ENCODE peak calls at places on chromosomes 12 and 14, in seven cellular contexts. One of them, this sample, is unnamed.

GRCh38 chr14:104977681-104978647 is at the start of gene AHNAK2:
- DNase-seq in left cardiac atrium: peak; percentile 89
- DNase-seq in A172: peak; percentile 45
- DNase-seq in coronary artery: no peak
- DNase-seq in hippocampal formation: peak; percentile 4
- DNase-seq in neural progenitor cell: peak; percentile 96
- DNase-seq in non-pigmented ciliary epithelial cell: no peak
- DNase-seq in this sample: peak; percentile 73

GRCh38 chr14:60106341-60106740 is 14.6 kb downstream of the PCNX4 start:
- DNase-seq in left cardiac atrium: no peak
- DNase-seq in A172: peak; percentile 7
- DNase-seq in coronary artery: no peak
- DNase-seq in hippocampal formation: peak; percentile 56
- DNase-seq in neural progenitor cell: no peak
- DNase-seq in non-pigmented ciliary epithelial cell: peak; percentile 65
- DNase-seq in this sample: no peak

GRCh38 chr12:48125985-48126384 is 6.8 kb downstream of the PFKM start:
- DNase-seq in left cardiac atrium: peak; percentile 56
- DNase-seq in A172: no peak
- DNase-seq in coronary artery: no peak
- DNase-seq in hippocampal formation: no peak
- DNase-seq in neural progenitor cell: no peak
- DNase-seq in non-pigmented ciliary epithelial cell: no peak
- DNase-seq in this sample: no peak

GRCh38 chr14:92464156-92464555 is 49.4 kb upstream of the RIN3 start:
- DNase-seq in left cardiac atrium: no peak
- DNase-seq in A172: no peak
- DNase-seq in coronary artery: no peak
- DNase-seq in hippocampal formation: no peak
- DNase-seq in neural progenitor cell: no peak
- DNase-seq in non-pigmented ciliary epithelial cell: no peak
- DNase-seq in this sample: no peak

GRCh38 chr12:93660996-93661395 is 16.2 kb upstream of the CRADD start:
- DNase-seq in left cardiac atrium: no peak
- DNase-seq in A172: no peak
- DNase-seq in coronary artery: no peak
- DNase-seq in hippocampal formation: no peak
- DNase-seq in neural progenitor cell: no peak
- DNase-seq in non-pigmented ciliary epithelial cell: no peak
- DNase-seq in this sample: no peak

GRCh38 chr14:92686411-92686762 is 62.0 kb downstream of the LGMN start:
- DNase-seq in left cardiac atrium: no peak
- DNase-seq in A172: no peak
- DNase-seq in coronary artery: no peak
- DNase-seq in hippocampal formation: no peak
- DNase-seq in neural progenitor cell: no peak
- DNase-seq in non-pigmented ciliary epithelial cell: no peak
- DNase-seq in this sample: no peak

GRCh38 chr14:25111061-25111601 is 61.2 kb upstream of the STXBP6 start:
- DNase-seq in left cardiac atrium: peak; percentile 25
- DNase-seq in A172: peak; percentile 46
- DNase-seq in coronary artery: no peak
- DNase-seq in hippocampal formation: peak; percentile 7
- DNase-seq in neural progenitor cell: no peak
- DNase-seq in non-pigmented ciliary epithelial cell: peak; percentile 94
- DNase-seq in this sample: no peak

GRCh38 chr12:7935773-7936581 is at the start of gene SLC2A3:
- DNase-seq in left cardiac atrium: peak; percentile 32
- DNase-seq in A172: peak; percentile 79
- DNase-seq in coronary artery: peak; percentile 87
- DNase-seq in hippocampal formation: peak; percentile 76
- DNase-seq in neural progenitor cell: peak; percentile 72
- DNase-seq in non-pigmented ciliary epithelial cell: peak; percentile 73
- DNase-seq in this sample: peak; percentile 46

GRCh38 chr12:110088936-110089335 is 35.2 kb upstream of the IFT81 start:
- DNase-seq in left cardiac atrium: no peak
- DNase-seq in A172: no peak
- DNase-seq in coronary artery: no peak
- DNase-seq in hippocampal formation: peak; percentile 56
- DNase-seq in neural progenitor cell: no peak
- DNase-seq in non-pigmented ciliary epithelial cell: no peak
- DNase-seq in this sample: no peak

GRCh38 chr12:25994252-25994651 is 35.8 kb downstream of the RASSF8 start:
- DNase-seq in left cardiac atrium: no peak
- DNase-seq in A172: peak; percentile 77
- DNase-seq in coronary artery: no peak
- DNase-seq in hippocampal formation: no peak
- DNase-seq in neural progenitor cell: no peak
- DNase-seq in non-pigmented ciliary epithelial cell: peak; percentile 54
- DNase-seq in this sample: no peak

GRCh38 chr12:132550014-132550802 is 60.2 kb downstream of the LRCOL1 start:
- DNase-seq in left cardiac atrium: no peak
- DNase-seq in A172: no peak
- DNase-seq in coronary artery: no peak
- DNase-seq in hippocampal formation: no peak
- DNase-seq in neural progenitor cell: peak; percentile 82
- DNase-seq in non-pigmented ciliary epithelial cell: no peak
- DNase-seq in this sample: no peak

This sample was measured in RWPE1.